ENCODE peak calls at places on chromosomes 16 and 17, in six cellular contexts. D is H1, M is IMR-90, Y is H9, F is mesenchymal stem cell, C is trophoblast cell. S is an unnamed sample. For H3K9me3, the result is how much of the 10 kb centered on the place peaks cover.

GRCh38 chr16:66483689-66484452 is 56.8 kb downstream of the BEAN1 start:
- DNase-seq in D (peak), M (peak), Y (peak), F (peak), C (peak), S (peak)

GRCh38 chr16:48611329-48612137 is 1.6 kb upstream of the N4BP1 start:
- DNase-seq in D (no peak), M (no peak), Y (peak), F (no peak), C (peak), S (no peak)

GRCh38 chr16:49492090-49492801 is 118.6 kb downstream of the C16orf78 start:
- DNase-seq in D (peak), M (no peak), Y (peak), F (peak), C (peak), S (peak)

GRCh38 chr17:74599531-74599939 is 7.5 kb upstream of the CD300LD start:
- DNase-seq in D (no peak), M (no peak), Y (no peak), F (no peak), C (no peak), S (no peak)

GRCh38 chr17:76027159-76027839 is at the start of gene EVPL:
- DNase-seq in D (no peak), M (no peak), Y (peak), F (no peak), C (no peak), S (no peak)

GRCh38 chr16:17776465-17776864 is 305.7 kb upstream of the XYLT1 start:
- DNase-seq in D (no peak), M (no peak), Y (no peak), F (no peak), C (no peak), S (no peak)

GRCh38 chr17:44123356-44124117 is at the start of gene HDAC5:
- DNase-seq in D (peak), M (peak), Y (peak), F (peak), C (peak), S (peak)

GRCh38 chr17:45640141-45640850 is 143.8 kb upstream of the CRHR1 start:
- DNase-seq in D (peak), M (peak), Y (peak), F (peak), C (peak), S (peak)

GRCh38 chr16:14609716-14610115 is 20.3 kb downstream of the PARN start:
- DNase-seq in D (no peak), M (no peak), Y (no peak), F (no peak), C (no peak), S (no peak)

GRCh38 chr17:16406742-16407674 is 8.4 kb upstream of the TRPV2 start:
- DNase-seq in D (peak), M (no peak), Y (peak), F (peak), C (no peak), S (peak)

GRCh38 chr16:53413864-53414263 is 20.4 kb upstream of the RBL2 start:
- DNase-seq in D (no peak), M (no peak), Y (no peak), F (no peak), C (no peak), S (no peak)

GRCh38 chr17:10681866-10682446 is 15.4 kb downstream of the SCO1 start:
- DNase-seq in D (no peak), M (peak), Y (no peak), F (no peak), C (peak), S (no peak)

GRCh38 chr16:78874241-78874983 is 726.1 kb downstream of the MAF start:
- DNase-seq in D (no peak), M (no peak), Y (no peak), F (no peak), C (no peak), S (no peak)
- H3K9me3 ChIP-seq in D (under half), M (under half), Y (under half), F (under half), C (under half), S (under half)

GRCh38 chr17:73489333-73489732 is 154.9 kb downstream of the SDK2 start:
- DNase-seq in D (no peak), M (no peak), Y (no peak), F (no peak), C (no peak), S (no peak)

GRCh38 chr17:73492125-73492801 is 152.0 kb downstream of the SDK2 start:
- DNase-seq in D (no peak), M (no peak), Y (no peak), F (no peak), C (no peak), S (no peak)

GRCh38 chr17:73491648-73492047 is 152.6 kb downstream of the SDK2 start:
- DNase-seq in D (no peak), M (no peak), Y (no peak), F (no peak), C (no peak), S (no peak)

GRCh38 chr17:73490851-73491250 is 153.4 kb downstream of the SDK2 start:
- DNase-seq in D (no peak), M (no peak), Y (no peak), F (no peak), C (no peak), S (no peak)

DNA sequence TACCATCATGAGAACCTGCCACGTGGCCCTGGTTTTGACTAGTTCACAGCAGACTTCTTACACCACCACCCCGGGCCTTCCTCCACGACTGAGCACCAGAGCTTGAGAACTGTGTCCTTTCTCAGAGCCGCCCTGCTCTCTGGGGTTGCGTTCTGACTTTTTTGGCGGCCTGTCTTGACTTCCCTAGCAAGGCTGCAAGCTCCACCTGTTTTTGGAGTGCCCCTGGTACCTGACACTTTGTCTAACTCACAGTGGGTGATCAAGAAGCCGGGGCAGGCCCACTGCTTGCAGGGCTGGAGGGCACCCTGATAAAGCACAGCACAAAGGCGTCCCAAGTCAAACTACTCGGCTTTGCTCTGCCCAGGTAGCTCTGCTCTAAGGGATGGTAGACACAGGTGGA is 154.3 kb downstream of the SDK2 start:
- DNase-seq in D (no peak), M (no peak), Y (no peak), F (no peak), C (no peak), S (no peak)
- H2BK5ac ChIP-seq in D (no peak), M (no peak), Y (no peak), F (no peak), C (no peak), S (no peak)

DNA sequence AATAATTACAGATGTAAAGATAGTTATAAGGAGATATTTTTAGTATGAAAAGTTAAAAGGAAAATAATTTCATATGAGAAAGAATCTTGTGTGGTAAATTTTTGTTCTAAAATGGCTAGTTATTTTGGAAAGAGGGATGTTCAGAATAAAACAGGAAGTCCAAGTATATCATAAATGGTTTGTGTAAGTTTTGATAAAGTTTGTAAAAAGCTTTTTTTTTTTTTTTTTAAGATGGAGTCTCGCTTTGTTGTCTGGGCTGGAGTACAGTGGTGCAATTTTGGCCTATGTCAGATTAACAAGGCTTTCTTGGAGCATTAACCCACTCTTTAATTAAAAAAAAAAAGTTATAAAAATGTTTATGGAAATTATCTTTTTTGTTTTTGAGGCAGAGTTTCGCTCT is 8.2 kb upstream of the CDK10 start:
- DNase-seq in D (no peak), M (no peak), Y (no peak), F (no peak), C (no peak), S (no peak)
- H3K9me3 ChIP-seq in D (under half), M (under half), Y (under half), F (under half), C (under half), S (under half)

DNA sequence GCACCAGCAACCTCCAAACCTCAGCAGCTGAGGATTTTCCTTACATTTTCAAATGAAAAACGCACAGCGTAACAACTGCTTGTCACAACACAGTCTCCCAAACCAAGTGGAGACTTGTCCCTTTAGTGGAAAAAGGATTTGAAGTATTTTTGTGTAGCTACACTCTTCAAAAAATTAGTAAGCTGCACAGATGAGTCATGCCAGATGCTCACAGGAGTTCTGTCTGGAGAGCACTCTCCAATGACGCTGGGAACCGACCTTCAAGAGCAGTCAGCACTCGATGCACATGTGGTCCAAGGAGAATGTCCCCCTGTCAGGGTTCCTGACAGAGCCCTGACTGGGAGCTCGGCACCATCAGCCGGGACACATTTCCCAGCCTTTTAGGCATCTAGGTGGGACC is 39.8 kb downstream of the MAP1LC3B start:
- DNase-seq in D (no peak), M (peak), Y (no peak), F (peak), C (no peak), S (no peak)
- H2BK5ac ChIP-seq in D (no peak), M (no peak), Y (no peak), F (no peak), C (no peak), S (no peak)

GRCh38 chr16:15976225-15976812 is 26.9 kb downstream of the ABCC1 start:
- DNase-seq in D (no peak), M (no peak), Y (no peak), F (no peak), C (no peak), S (no peak)

GRCh38 chr16:15975172-15975571 is 25.8 kb downstream of the ABCC1 start:
- DNase-seq in D (no peak), M (no peak), Y (no peak), F (peak), C (no peak), S (no peak)

GRCh38 chr16:15979801-15980200 is 30.4 kb downstream of the ABCC1 start:
- DNase-seq in D (no peak), M (no peak), Y (no peak), F (no peak), C (no peak), S (no peak)

GRCh38 chr16:15973997-15974396 is 24.6 kb downstream of the ABCC1 start:
- DNase-seq in D (no peak), M (no peak), Y (no peak), F (no peak), C (no peak), S (no peak)

GRCh38 chr16:15976929-15977637 is 27.7 kb downstream of the ABCC1 start:
- DNase-seq in D (no peak), M (peak), Y (no peak), F (peak), C (no peak), S (no peak)
- H3K9me3 ChIP-seq in D (under half), M (under half), Y (under half), F (under half), C (under half), S (under half)

GRCh38 chr16:89688395-89688794 is 1.9 kb downstream of the CDK10 start:
- DNase-seq in D (no peak), M (no peak), Y (no peak), F (no peak), C (no peak), S (no peak)

GRCh38 chr16:89685916-89686315 is 573 bp upstream of the CDK10 start:
- DNase-seq in D (no peak), M (no peak), Y (no peak), F (no peak), C (no peak), S (no peak)

GRCh38 chr16:89689142-89689541 is 2.7 kb downstream of the CDK10 start:
- DNase-seq in D (no peak), M (no peak), Y (no peak), F (no peak), C (no peak), S (no peak)

GRCh38 chr16:89687092-89687940 is 827 bp downstream of the CDK10 start:
- DNase-seq in D (no peak), M (peak), Y (no peak), F (peak), C (peak), S (no peak)

GRCh38 chr16:89686520-89687091 is at the start of gene CDK10:
- DNase-seq in D (peak), M (peak), Y (peak), F (peak), C (peak), S (peak)
- H2BK5ac ChIP-seq in D (peak), M (peak), Y (no peak), F (peak), C (peak), S (peak)

DNA sequence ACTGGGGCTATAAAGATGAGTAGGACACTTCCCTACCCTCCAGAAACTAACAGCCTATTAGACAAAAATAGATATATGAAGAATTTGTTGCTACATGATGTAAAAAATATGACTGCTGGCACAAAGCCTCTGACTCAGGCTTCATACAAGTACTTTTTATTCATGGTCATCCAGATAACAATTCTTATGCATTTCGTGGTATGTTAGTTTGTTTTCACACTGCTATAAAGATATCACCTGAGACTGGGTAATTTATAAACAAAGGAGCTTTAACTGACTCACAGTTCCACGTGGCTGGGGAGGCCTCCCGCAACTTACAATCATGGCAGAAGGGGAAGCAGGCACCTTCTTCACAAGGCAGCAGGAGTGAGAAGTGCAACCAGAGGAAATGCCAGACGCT is 112.5 kb upstream of the HLF start:
- DNase-seq in D (no peak), M (peak), Y (no peak), F (no peak), C (no peak), S (no peak)
- H3K9me3 ChIP-seq in D (under half), M (under half), Y (under half), F (under half), C (under half), S (under half)

DNA sequence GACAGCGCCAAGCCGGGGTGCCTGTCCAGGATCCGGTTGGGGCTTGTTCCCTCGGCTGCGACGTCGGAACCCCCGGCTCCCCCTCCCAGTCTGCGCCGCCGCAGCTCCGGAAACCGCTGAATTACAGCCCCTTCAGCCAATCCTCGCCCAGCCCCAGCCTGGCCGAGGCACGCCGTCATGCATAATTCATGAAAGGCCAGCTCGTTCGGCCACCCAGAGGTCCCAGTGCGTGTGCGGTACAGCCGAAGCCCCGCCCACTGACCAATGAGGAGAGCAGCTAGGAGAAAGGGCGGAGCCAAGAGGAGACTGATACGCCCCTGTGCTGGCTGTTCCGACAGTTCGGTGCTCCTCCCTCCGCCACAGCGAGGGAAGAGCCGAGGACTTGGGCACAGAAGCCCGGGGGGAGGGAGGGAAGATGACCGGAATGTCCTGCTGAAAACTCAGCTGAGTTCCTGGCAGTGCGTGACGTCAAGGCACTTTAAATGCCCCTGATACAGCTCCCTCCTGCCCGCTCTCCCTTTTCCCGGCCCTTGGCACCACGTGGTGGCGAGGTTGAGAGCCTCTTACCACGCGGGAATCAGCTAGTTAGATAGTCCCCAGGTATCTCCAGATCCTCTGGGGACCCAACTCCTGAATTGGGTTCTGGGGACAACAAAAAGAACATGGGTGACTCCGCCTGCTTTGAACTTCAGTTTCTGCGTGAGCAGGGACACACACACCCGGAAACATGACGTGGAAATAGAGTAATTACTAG is at the start of gene STAT3:
- DNase-seq in D (peak), M (peak), Y (peak), F (peak), C (peak), S (peak)
- H2BK5ac ChIP-seq in D (peak), M (peak), Y (no peak), F (peak), C (peak), S (peak)

GRCh38 chr16:68259421-68259820 is 4.9 kb upstream of the SLC7A6 start:
- DNase-seq in D (no peak), M (peak), Y (no peak), F (no peak), C (no peak), S (no peak)

GRCh38 chr16:68263559-68264127 is 683 bp upstream of the SLC7A6 start:
- DNase-seq in D (no peak), M (no peak), Y (no peak), F (no peak), C (no peak), S (no peak)

GRCh38 chr16:68267612-68268405 is 3.5 kb downstream of the SLC7A6 start:
- DNase-seq in D (no peak), M (no peak), Y (peak), F (no peak), C (no peak), S (no peak)

GRCh38 chr16:68265078-68265925 is 976 bp downstream of the SLC7A6 start:
- DNase-seq in D (peak), M (peak), Y (no peak), F (peak), C (peak), S (no peak)

GRCh38 chr16:68264128-68265077 is at the start of gene SLC7A6:
- DNase-seq in D (peak), M (peak), Y (peak), F (peak), C (peak), S (peak)
- H3K9me3 ChIP-seq in D (under half), M (under half), Y (under half), F (under half), C (under half), S (under half)

S was measured in neuronal stem cell.